ENCODE peak calls at places on chromosome 11, in four cellular contexts. A, L, W and R are unnamed samples.

GRCh38 chr11:62542111-62542745 is 4.4 kb downstream of the AHNAK start:
- DNase-seq in W (no peak), A (no peak), L (no peak), R (no peak)

GRCh38 chr11:25899761-25900160 is 432.2 kb upstream of the ANO3 start:
- DNase-seq in A (no peak), W (no peak), L (no peak), R (no peak)

GRCh38 chr11:73384531-73384870 is 8.3 kb downstream of the RELT start:
- DNase-seq in W (no peak), A (no peak), L (no peak), R (no peak)

GRCh38 chr11:15663778-15664218 is 549.1 kb downstream of the INSC start:
- DNase-seq in W (no peak), A (no peak), L (no peak), R (no peak)

GRCh38 chr11:50071584-50072225 is 39.0 kb downstream of the OR4C45 start:
- DNase-seq in A (no peak), L (no peak), W (no peak), R (no peak)

GRCh38 chr11:74005721-74006517 is 3.0 kb downstream of the UCP3 start:
- DNase-seq in W (no peak), A (no peak), L (no peak), R (no peak)

GRCh38 chr11:18091731-18092130 is 14.2 kb downstream of the SAAL1 start:
- DNase-seq in A (peak; percentile 3), L (no peak), W (no peak), R (no peak)

GRCh38 chr11:77213029-77213579 is 85.1 kb downstream of the MYO7A start:
- DNase-seq in W (no peak), A (no peak), L (no peak), R (no peak)

GRCh38 chr11:113373306-113373705 is 14.3 kb upstream of the ANKK1 start:
- DNase-seq in A (peak; percentile 72), L (no peak), W (no peak), R (no peak)

GRCh38 chr11:35166369-35167360 is 27.7 kb downstream of the CD44 start:
- DNase-seq in A (peak; percentile 89), L (no peak), W (no peak), R (no peak)

GRCh38 chr11:727859-728748 is 19.2 kb upstream of the TALDO1 start:
- DNase-seq in W (peak; percentile 80), A (peak; percentile 97), L (peak; percentile 72), R (peak; percentile 83)

GRCh38 chr11:64094463-64095223 is 58.9 kb downstream of the FLRT1 start:
- DNase-seq in W (no peak), L (no peak), A (peak; percentile 84), R (no peak)

GRCh38 chr11:125165664-125166346 is 1.3 kb downstream of the PKNOX2 start:
- DNase-seq in L (no peak), A (no peak), W (no peak), R (no peak)

GRCh38 chr11:68690671-68691401 is 6.5 kb downstream of the GAL start:
- DNase-seq in L (no peak), W (no peak), A (no peak), R (no peak)

GRCh38 chr11:41497974-41498373 is 38.5 kb upstream of the LRRC4C start:
- DNase-seq in L (no peak), A (no peak), W (no peak), R (no peak)

GRCh38 chr11:115676206-115676605 is 172.0 kb upstream of the CADM1 start:
- DNase-seq in L (no peak), W (no peak), A (no peak), R (no peak)

GRCh38 chr11:131979364-131979763 is 608.9 kb downstream of the NTM start:
- DNase-seq in W (no peak), L (no peak), A (no peak), R (no peak)

GRCh38 chr11:11532574-11532973 is 89.2 kb downstream of the GALNT18 start:
- DNase-seq in W (no peak), L (no peak), A (no peak), R (no peak)

GRCh38 chr11:120566176-120566575 is 54.6 kb downstream of the GRIK4 start:
- DNase-seq in L (no peak), W (no peak), A (no peak), R (no peak)

GRCh38 chr11:78037056-78037455 is 14.0 kb upstream of the KCTD14 start:
- DNase-seq in A (no peak), W (no peak), L (no peak), R (no peak)

GRCh38 chr11:9315078-9315688 is 790 bp upstream of the TMEM41B start:
- DNase-seq in W (no peak), L (no peak), A (no peak), R (no peak)

GRCh38 chr11:122984186-122985011 is 2.8 kb upstream of the BSX start:
- DNase-seq in W (no peak), A (peak; percentile 46), L (no peak), R (no peak)

GRCh38 chr11:119377961-119378667 is 3.4 kb downstream of the USP2 start:
- DNase-seq in W (no peak), L (no peak), A (no peak), R (no peak)

GRCh38 chr11:134343646-134344045 is 11.9 kb downstream of the GLB1L2 start:
- DNase-seq in L (no peak), W (no peak), A (no peak), R (no peak)

GRCh38 chr11:127521413-127521812 is 520.8 kb upstream of the KIRREL3 start:
- DNase-seq in A (no peak), L (no peak), W (no peak), R (no peak)

GRCh38 chr11:37504066-37504611 is 906.1 kb upstream of the RAG2 start:
- DNase-seq in L (no peak), W (no peak), A (no peak), R (no peak)

GRCh38 chr11:62613275-62613864 is 313 bp downstream of the ROM1 start:
- DNase-seq in L (no peak), W (no peak), A (no peak), R (no peak)

GRCh38 chr11:86245369-86246292 is 1.1 kb downstream of the EED start:
- DNase-seq in A (no peak), W (no peak), L (no peak), R (no peak)

GRCh38 chr11:33753304-33753703 is 17.1 kb upstream of the CD59 start:
- DNase-seq in L (no peak), W (no peak), A (peak; percentile 30), R (no peak)

GRCh38 chr11:9697766-9698165 is 33.9 kb downstream of the SWAP70 start:
- DNase-seq in A (no peak), L (no peak), W (no peak), R (no peak)

GRCh38 chr11:65489061-65489705 is 9.7 kb upstream of the MALAT1 start:
- DNase-seq in L (no peak), A (peak; percentile 61), W (no peak), R (no peak)

GRCh38 chr11:22711880-22712279 is 45.5 kb downstream of the GAS2 start:
- DNase-seq in A (no peak), L (no peak), W (no peak), R (no peak)

GRCh38 chr11:1069740-1070139 is 4.9 kb upstream of the MUC2 start:
- DNase-seq in L (no peak), W (no peak), A (no peak), R (no peak)